ENCODE peak calls at places on chromosome 1, in seven cellular contexts. I is Kasumi-1, A is midbrain, F is PC-3, O is cardiac muscle cell, S is NCI-H2171 treated with DMSO at 0.1 percent for 48 hours, W is upper lobe of right lung. J is an unnamed sample.

GRCh38 chr1:238281418-238281817 is 390.7 kb upstream of the ZP4 start:
- DNase-seq in I (peak; percentile 33), A (no peak), F (peak; percentile 24), S (no peak), O (no peak), W (no peak), J (no peak)

GRCh38 chr1:115874497-115874896 is 33.6 kb upstream of the NHLH2 start:
- DNase-seq in I (no peak), O (no peak), A (no peak), W (no peak), F (no peak), S (no peak), J (peak; percentile 56)

GRCh38 chr1:184745929-184746583 is 8.6 kb downstream of the EDEM3 start:
- DNase-seq in A (no peak), S (peak; percentile 87), F (no peak), I (no peak), O (no peak), W (no peak), J (no peak)

GRCh38 chr1:191707288-191707687 is 451.0 kb upstream of the RGS18 start:
- DNase-seq in F (peak; percentile 33), A (no peak), S (no peak), W (no peak), I (no peak), O (no peak), J (no peak)

GRCh38 chr1:195495720-195496635 is 1112.3 kb downstream of the KCNT2 start:
- DNase-seq in O (no peak), I (no peak), W (no peak), S (peak; percentile 34), F (no peak), A (no peak), J (no peak)

GRCh38 chr1:72140222-72140621 is 142.1 kb downstream of the NEGR1 start:
- DNase-seq in I (no peak), A (no peak), F (no peak), W (no peak), O (no peak), S (no peak), J (peak; percentile 38)

GRCh38 chr1:951364-951763 is 7.7 kb downstream of the NOC2L start:
- DNase-seq in W (no peak), A (no peak), I (no peak), O (no peak), F (no peak), S (no peak), J (no peak)

GRCh38 chr1:29749021-29749420 is 512.7 kb downstream of the PTPRU start:
- DNase-seq in O (no peak), A (peak; percentile 4), W (no peak), I (no peak), F (no peak), S (no peak), J (no peak)

GRCh38 chr1:25106352-25106751 is 126.0 kb downstream of the SYF2 start:
- DNase-seq in A (no peak), S (no peak), O (no peak), I (no peak), W (no peak), F (no peak), J (no peak)

GRCh38 chr1:110393691-110394564 is 3.1 kb upstream of the SLC16A4 start:
- DNase-seq in I (no peak), A (no peak), F (peak; percentile 89), W (no peak), O (no peak), S (no peak), J (peak; percentile 84)

GRCh38 chr1:46721204-46721603 is 2.3 kb upstream of the EFCAB14 start:
- DNase-seq in A (no peak), S (no peak), O (no peak), I (no peak), W (no peak), F (no peak), J (no peak)

GRCh38 chr1:22229374-22229773 is 86.5 kb upstream of the WNT4 start:
- DNase-seq in S (no peak), A (no peak), I (no peak), W (no peak), F (peak; percentile 87), O (no peak), J (peak; percentile 96)

GRCh38 chr1:27057801-27058647 is 45.4 kb upstream of the TENT5B start:
- DNase-seq in S (peak; percentile 93), A (no peak), O (no peak), I (no peak), F (no peak), W (no peak), J (no peak)

GRCh38 chr1:111275780-111276433 is 14.7 kb upstream of the CHIA start:
- DNase-seq in F (peak; percentile 60), W (no peak), I (no peak), O (no peak), A (no peak), S (peak; percentile 22), J (peak; percentile 40)

GRCh38 chr1:29328897-29329775 is 92.8 kb downstream of the PTPRU start:
- DNase-seq in W (peak; percentile 32), O (no peak), S (no peak), A (no peak), F (no peak), I (no peak), J (no peak)

GRCh38 chr1:193115629-193116227 is 6.1 kb upstream of the CDC73 start:
- DNase-seq in I (no peak), F (peak; percentile 92), A (no peak), S (no peak), O (peak; percentile 78), W (no peak), J (peak; percentile 99)

GRCh38 chr1:241063281-241063680 is 293.7 kb downstream of the RGS7 start:
- DNase-seq in O (no peak), I (no peak), W (no peak), S (no peak), A (no peak), F (no peak), J (no peak)

GRCh38 chr1:198947456-198947855 is 308.6 kb downstream of the PTPRC start:
- DNase-seq in F (no peak), A (no peak), W (no peak), S (no peak), O (no peak), I (no peak), J (no peak)

GRCh38 chr1:28751315-28752056 is 14.7 kb downstream of the YTHDF2 start:
- DNase-seq in I (no peak), A (no peak), F (peak; percentile 75), W (no peak), O (no peak), S (no peak), J (peak; percentile 50)

GRCh38 chr1:116375165-116375883 is 2.3 kb downstream of the ATP1A1 start:
- DNase-seq in W (no peak), F (peak; percentile 32), A (peak; percentile 18), I (no peak), O (no peak), S (peak; percentile 43), J (peak; percentile 62)

GRCh38 chr1:202158810-202159533 is 1.4 kb downstream of the PTPN7 start:
- DNase-seq in S (no peak), A (no peak), W (peak; percentile 59), O (no peak), I (peak; percentile 62), F (no peak), J (no peak)

GRCh38 chr1:167463856-167464565 is 54.3 kb downstream of the CD247 start:
- DNase-seq in I (no peak), O (no peak), F (no peak), A (no peak), S (no peak), W (no peak), J (no peak)

GRCh38 chr1:26344147-26344920 is 9.6 kb downstream of the CRYBG2 start:
- DNase-seq in O (no peak), I (no peak), S (no peak), F (no peak), W (no peak), A (no peak), J (no peak)

GRCh38 chr1:3331564-3331963 is 122.9 kb upstream of the ARHGEF16 start:
- DNase-seq in O (no peak), W (no peak), F (no peak), I (no peak), S (no peak), A (peak; percentile 26), J (no peak)

J was measured in bronchial epithelial cell.